ENCODE peak calls at places on chromosomes 13 and 19, in four cellular contexts. O is effector CD4-positive, alpha-beta T cell; W is left ventricle myocardium inferior; R is activated naive CD4-positive, alpha-beta T cell. C is an unnamed sample.

GRCh38 chr19:42400404-42400803 is 10.3 kb upstream of the CNFN start:
- DNase-seq in O (no peak), W (no peak), R (no peak), C (no peak)

GRCh38 chr19:13366529-13367143 is 139.6 kb downstream of the CACNA1A start:
- DNase-seq in O (no peak), W (no peak), R (no peak), C (no peak)

GRCh38 chr13:99263386-99263785 is 5.2 kb upstream of the GPR18 start:
- DNase-seq in O (no peak), W (no peak), R (no peak), C (no peak)

GRCh38 chr19:46426035-46426505 is 2.7 kb downstream of the PNMA8C start:
- DNase-seq in O (no peak), W (no peak), R (no peak), C (no peak)

GRCh38 chr13:67023088-67023893 is 206.8 kb downstream of the PCDH9 start:
- DNase-seq in O (no peak), W (no peak), R (no peak), C (no peak)

GRCh38 chr19:17510220-17510993 is 1.0 kb upstream of the PGLS start:
- DNase-seq in O (no peak), W (no peak), R (no peak), C (no peak)

GRCh38 chr19:38970664-38971532 is 4.6 kb downstream of the FBXO17 start:
- DNase-seq in O (no peak), W (no peak), R (no peak), C (no peak)

GRCh38 chr13:31870511-31870910 is 131.2 kb downstream of the RXFP2 start:
- DNase-seq in O (no peak), W (no peak), R (no peak), C (no peak)

GRCh38 chr13:98842074-98842473 is 89.6 kb upstream of the SLC15A1 start:
- DNase-seq in O (no peak), W (no peak), R (no peak), C (no peak)

GRCh38 chr19:10852098-10852800 is 4.0 kb downstream of the C19orf38 start:
- DNase-seq in O (no peak), W (no peak), R (no peak), C (no peak)

GRCh38 chr19:40592170-40592569 is 9.0 kb upstream of the LTBP4 start:
- DNase-seq in O (no peak), W (no peak), R (no peak), C (no peak)